ENCODE peak calls at places on chromosomes 11 and 22, in four cellular contexts. W is HL-60, G is GM12878, K is K562. T is an unnamed sample.

GRCh38 chr11:2570841-2571597 is 126.2 kb downstream of the KCNQ1 start:
- DNase-seq in G (no peak), W (no peak), K (no peak), T (no peak)

GRCh38 chr11:16111690-16112089 is 244.7 kb downstream of the SOX6 start:
- DNase-seq in G (no peak), K (no peak), W (no peak), T (no peak)

GRCh38 chr11:12029738-12030363 is 21.4 kb upstream of the DKK3 start:
- DNase-seq in G (no peak), K (no peak), W (no peak), T (no peak)

GRCh38 chr11:23959466-23959865 is 537.4 kb upstream of the LUZP2 start:
- DNase-seq in W (no peak), G (no peak), K (no peak), T (no peak)

GRCh38 chr11:35260342-35260985 is 121.5 kb downstream of the CD44 start:
- DNase-seq in K (no peak), G (no peak), W (no peak), T (no peak)

GRCh38 chr11:14855890-14856289 is 36.1 kb downstream of the CYP2R1 start:
- DNase-seq in G (no peak), K (no peak), W (no peak), T (no peak)

GRCh38 chr11:104876838-104877500 is 21.3 kb downstream of the CASP12 start:
- DNase-seq in G (no peak), W (no peak), K (no peak), T (no peak)

GRCh38 chr22:48305726-48306235 is 1521.9 kb downstream of the BRD1 start:
- DNase-seq in G (no peak), W (no peak), K (no peak), T (no peak)

GRCh38 chr22:48940988-48941902 is 886.4 kb downstream of the BRD1 start:
- DNase-seq in K (no peak), G (no peak), W (no peak), T (no peak)

GRCh38 chr22:49140921-49141680 is 686.6 kb downstream of the BRD1 start:
- DNase-seq in K (no peak), W (no peak), G (no peak), T (no peak)

GRCh38 chr11:30586251-30587144 is at the start of gene MPPED2:
- DNase-seq in K (peak; percentile 11), W (no peak), G (no peak), T (peak; percentile 71)

GRCh38 chr22:43044402-43044801 is 29.5 kb upstream of the PACSIN2 start:
- DNase-seq in G (no peak), W (no peak), K (no peak), T (no peak)

GRCh38 chr11:85348945-85349344 is 278.2 kb downstream of the DLG2 start:
- DNase-seq in W (no peak), G (no peak), K (no peak), T (no peak)

GRCh38 chr11:62546937-62547625 is 475 bp upstream of the AHNAK start:
- DNase-seq in G (no peak), K (no peak), W (no peak), T (no peak)

GRCh38 chr11:62545437-62546243 is 966 bp downstream of the AHNAK start:
- DNase-seq in G (no peak), W (peak; percentile 95), K (peak; percentile 89), T (no peak)

GRCh38 chr11:62546244-62546936 is at the start of gene AHNAK:
- DNase-seq in W (peak; percentile 71), K (peak; percentile 82), G (no peak), T (no peak)

GRCh38 chr11:62548545-62549335 is 2.1 kb upstream of the AHNAK start:
- DNase-seq in K (peak; percentile 43), G (no peak), W (no peak), T (no peak)

DNA sequence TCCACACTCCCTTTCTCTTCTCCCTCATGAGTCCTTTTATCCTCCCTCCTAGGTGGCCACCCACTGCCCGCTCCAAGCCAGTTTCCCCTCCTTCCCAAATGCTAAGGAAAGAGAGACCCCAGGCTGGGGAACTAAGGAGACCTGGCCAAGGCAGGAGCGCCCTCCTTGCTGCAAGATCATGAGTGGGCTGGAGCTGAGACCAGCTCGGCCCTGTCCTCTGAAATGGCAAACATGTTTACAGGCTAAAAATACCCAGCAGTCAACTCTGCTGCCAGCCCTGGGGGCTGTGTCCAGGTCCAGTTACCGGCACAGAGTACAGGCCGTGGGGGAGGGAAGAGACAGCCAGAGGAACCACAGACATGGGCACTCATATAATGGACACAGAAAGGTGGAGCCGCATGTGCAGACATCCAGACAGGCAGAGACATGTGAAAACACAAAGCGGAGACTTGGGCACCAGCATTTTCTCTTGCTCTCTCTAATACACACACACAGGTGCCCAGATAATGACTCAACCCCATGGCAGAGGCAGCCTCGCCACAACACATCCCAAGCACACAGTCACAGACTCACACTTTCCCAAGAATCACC is 1.2 kb upstream of the AHNAK start:
- DNase-seq in K (no peak), W (no peak), G (no peak), T (no peak)
- TF ChIP-seq SPI1 in K (no peak), W (no peak), G (no peak), T (no peak)

DNA sequence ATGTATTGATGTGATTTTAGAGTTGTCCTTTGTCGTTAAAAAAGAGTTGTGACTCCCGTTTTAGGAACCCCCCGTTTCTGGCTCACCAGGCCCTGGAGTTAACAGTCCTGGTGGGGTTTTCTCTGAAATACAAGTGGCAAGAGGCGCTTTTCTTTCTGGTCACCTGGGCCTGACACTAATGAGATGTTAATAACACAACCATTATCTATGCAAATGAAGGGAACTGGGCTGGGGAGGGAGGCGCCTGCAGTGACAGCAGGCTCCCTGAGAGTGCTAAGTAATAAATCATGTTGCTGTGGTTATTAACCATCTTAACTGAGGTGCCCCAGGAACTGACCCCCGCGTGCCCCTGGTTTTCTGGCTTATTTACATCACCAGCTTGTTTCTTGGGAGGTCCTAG is 276.4 kb upstream of the CADM1 start:
- DNase-seq in W (no peak), G (no peak), K (no peak), T (no peak)
- TF ChIP-seq POLR2AphosphoS5 in W (no peak), G (no peak), K (no peak), T (no peak)

DNA sequence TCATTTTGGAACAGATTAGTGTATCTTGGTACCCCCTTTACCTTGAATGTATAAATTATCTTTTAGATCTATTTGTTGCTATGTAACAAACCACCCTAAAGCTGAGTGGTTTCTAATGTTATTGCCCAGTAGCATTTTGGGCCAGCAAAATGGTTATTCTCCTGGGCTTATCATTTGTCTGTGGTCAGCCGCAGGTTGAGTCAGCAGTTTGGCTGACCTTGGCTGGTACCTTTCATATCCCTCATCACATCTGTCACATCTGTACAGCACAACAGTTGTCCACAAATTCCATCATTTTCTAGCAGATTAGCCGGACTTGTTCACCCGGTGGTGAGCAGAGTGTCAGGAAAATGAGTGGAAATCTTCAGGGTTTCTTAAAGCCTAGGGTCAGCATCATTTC is 588.5 kb upstream of the ARHGAP42 start:
- DNase-seq in W (no peak), G (no peak), K (no peak), T (no peak)
- TF ChIP-seq SPI1 in W (no peak), G (no peak), K (no peak), T (no peak)

DNA sequence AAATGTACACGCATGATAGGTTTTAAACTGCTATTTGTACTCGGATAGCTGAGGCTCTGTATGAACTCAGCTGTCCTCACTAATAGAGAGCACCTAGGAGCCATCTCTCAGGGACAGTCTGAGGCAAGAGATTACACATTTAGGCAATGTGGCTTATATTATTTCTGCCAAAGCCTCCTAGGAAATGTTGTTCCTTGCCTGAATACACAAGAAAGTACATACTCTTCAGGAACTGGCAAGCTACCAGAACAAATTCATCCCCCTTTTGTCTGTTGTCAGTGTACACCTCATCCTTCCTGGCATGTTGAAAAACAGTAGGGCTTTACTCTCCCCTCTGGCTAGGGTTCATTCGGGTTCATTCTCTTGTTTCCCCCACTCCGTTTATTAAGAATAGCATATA is 616.0 kb upstream of the FAT3 start:
- DNase-seq in G (no peak), W (no peak), K (no peak), T (no peak)
- TF ChIP-seq POLR2AphosphoS5 in G (no peak), W (no peak), K (no peak), T (no peak)

DNA sequence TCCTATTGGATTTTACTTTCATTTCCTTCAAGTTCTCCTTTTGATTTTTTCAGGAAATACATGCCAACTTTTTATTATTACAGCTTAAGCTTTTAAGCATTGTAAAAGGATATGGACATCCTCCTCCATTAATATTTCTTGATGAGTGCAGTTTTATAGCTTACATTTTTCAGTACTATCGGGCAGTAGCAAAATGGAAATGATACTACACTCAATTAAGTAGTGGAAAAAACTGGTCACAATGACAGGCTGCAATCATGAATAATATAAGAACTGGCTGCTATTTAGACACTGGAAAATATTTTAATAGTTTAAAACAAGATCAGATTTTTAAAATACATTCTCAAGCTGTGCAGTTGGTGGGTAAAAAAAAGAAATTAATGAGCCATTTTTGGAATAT is 20.5 kb downstream of the BBOX1 start:
- DNase-seq in G (no peak), K (no peak), W (no peak), T (no peak)
- TF ChIP-seq SPI1 in G (no peak), K (no peak), W (no peak), T (no peak)

GRCh38 chr11:79088967-79089366 is 351.9 kb downstream of the TENM4 start:
- DNase-seq in W (no peak), K (no peak), G (no peak), T (no peak)

GRCh38 chr11:79086056-79086455 is 354.8 kb downstream of the TENM4 start:
- DNase-seq in K (no peak), G (no peak), W (no peak), T (no peak)

GRCh38 chr11:79087957-79088318 is 352.9 kb downstream of the TENM4 start:
- DNase-seq in K (no peak), W (no peak), G (no peak), T (no peak)

GRCh38 chr11:79090191-79090590 is 350.6 kb downstream of the TENM4 start:
- DNase-seq in K (no peak), G (no peak), W (no peak), T (no peak)

GRCh38 chr11:79087238-79087956 is 353.4 kb downstream of the TENM4 start:
- DNase-seq in K (no peak), G (no peak), W (no peak), T (no peak)
- TF ChIP-seq POLR2AphosphoS5 in K (no peak), G (no peak), W (no peak), T (no peak)

DNA sequence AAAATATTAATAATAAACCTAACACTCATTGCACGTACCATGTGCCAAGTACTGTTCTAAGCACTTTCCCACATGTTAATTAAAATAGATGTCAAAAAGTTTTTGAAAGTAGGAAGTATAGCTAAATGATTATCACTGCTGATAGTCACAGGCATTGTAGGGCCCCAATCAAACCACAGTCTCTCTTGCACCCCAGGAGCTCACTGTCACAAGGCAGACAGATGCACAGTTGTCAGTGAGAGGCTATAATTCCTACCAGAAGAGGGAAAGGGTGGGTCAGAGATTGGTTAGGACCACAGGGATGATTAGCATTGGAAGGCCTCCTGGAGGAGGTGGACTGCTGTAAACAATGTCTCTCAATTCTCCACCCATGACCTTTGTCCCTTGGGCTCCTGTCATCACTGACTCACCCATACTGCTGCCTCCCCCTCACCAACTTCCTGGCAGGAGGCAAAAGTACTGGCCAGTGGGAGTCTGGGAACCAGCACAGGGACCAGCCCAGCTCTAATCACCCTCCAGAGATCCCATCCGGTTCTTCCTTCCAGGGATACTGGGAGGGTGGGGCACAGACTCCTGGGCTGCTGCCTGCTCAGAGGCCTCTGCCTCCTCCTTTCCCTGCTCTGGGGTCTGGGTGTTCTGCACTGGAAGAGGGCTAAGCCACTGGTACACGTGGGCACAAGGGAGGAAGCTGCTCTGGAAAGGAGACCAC is 1.1 kb upstream of the POLD4 start:
- DNase-seq in G (no peak), K (peak; percentile 85), W (peak; percentile 85), T (no peak)
- TF ChIP-seq SPI1 in G (no peak), K (no peak), W (no peak), T (no peak)

GRCh38 chr11:46674463-46675287 is 25.7 kb downstream of the ARHGAP1 start:
- DNase-seq in W (no peak), K (peak; percentile 51), G (no peak), T (no peak)
- TF ChIP-seq POLR2AphosphoS5 in W (no peak), K (peak; percentile 33), G (no peak), T (no peak)

GRCh38 chr11:112734207-112734606 is 227.0 kb upstream of the NCAM1 start:
- DNase-seq in K (no peak), W (no peak), G (no peak), T (no peak)
- TF ChIP-seq SPI1 in K (no peak), W (no peak), G (no peak), T (no peak)